ENCODE peak calls at places on chromosomes 13 and 19, in eight cellular contexts. T is HFFc6; X is Karpas-422; S is type B pancreatic cell; R is activated gamma-delta T cell treated with Interleukin-2 at 50 U/mL for 16 hours; F is spleen; E is AG20443; W is effector memory CD4-positive, alpha-beta T cell. V is an unnamed sample.
A peak's percentile ranks its signal among the peaks of the same experiment; 100 is the strongest.

GRCh38 chr19:17720487-17720839 is 1.2 kb downstream of the MAP1S start:
- DNase-seq in R (no peak), X (no peak), W (no peak), T (no peak), F (no peak), E (peak; percentile 13), S (no peak), V (no peak)

GRCh38 chr19:48169585-48169973 is 565 bp downstream of the LIG1 start:
- DNase-seq in R (peak; percentile 93), W (peak; percentile 83), E (peak; percentile 94), S (peak; percentile 88), T (peak; percentile 40), X (peak; percentile 92), F (peak; percentile 95), V (peak; percentile 65)

GRCh38 chr13:110559429-110559943 is 2.0 kb downstream of the RAB20 start:
- DNase-seq in F (peak; percentile 76), S (no peak), X (no peak), T (no peak), R (no peak), W (no peak), E (peak; percentile 71), V (no peak)

GRCh38 chr19:30565680-30566079 is 193.5 kb downstream of the ZNF536 start:
- DNase-seq in S (no peak), E (no peak), X (no peak), W (no peak), F (no peak), T (no peak), R (no peak), V (no peak)

GRCh38 chr13:99725644-99726043 is 224.4 kb downstream of the TM9SF2 start:
- DNase-seq in S (no peak), E (no peak), W (no peak), F (peak; percentile 54), R (no peak), T (no peak), X (no peak), V (no peak)

GRCh38 chr19:7509625-7510024 is 6.3 kb upstream of the ZNF358 start:
- DNase-seq in W (no peak), F (no peak), T (no peak), R (no peak), X (peak; percentile 56), E (no peak), S (no peak), V (peak; percentile 33)

GRCh38 chr19:27865927-27866777 is 1346.8 kb downstream of the UQCRFS1 start:
- DNase-seq in S (no peak), F (no peak), R (no peak), T (no peak), W (no peak), X (no peak), E (no peak), V (no peak)

GRCh38 chr13:107111248-107111647 is 543.3 kb upstream of the ARGLU1 start:
- DNase-seq in S (no peak), E (no peak), X (no peak), W (no peak), T (no peak), R (no peak), F (no peak), V (no peak)

GRCh38 chr13:112773601-112774447 is 84.0 kb downstream of the ATP11A start:
- DNase-seq in X (no peak), E (no peak), W (no peak), T (no peak), F (peak; percentile 56), S (no peak), R (no peak), V (no peak)

GRCh38 chr13:103188688-103189326 is 122.6 kb upstream of the SLC10A2 start:
- DNase-seq in R (no peak), S (no peak), F (no peak), X (peak; percentile 78), W (no peak), T (no peak), E (no peak), V (no peak)

GRCh38 chr13:94780421-94780820 is 68.1 kb upstream of the SOX21 start:
- DNase-seq in R (no peak), F (no peak), T (no peak), W (no peak), X (no peak), S (no peak), E (no peak), V (no peak)

GRCh38 chr13:50721664-50721976 is 121.9 kb downstream of the DLEU7 start:
- DNase-seq in E (no peak), X (no peak), F (no peak), T (no peak), R (no peak), W (no peak), S (no peak), V (no peak)

GRCh38 chr19:31140717-31141116 is 208.5 kb downstream of the TSHZ3 start:
- DNase-seq in W (no peak), X (no peak), R (no peak), T (peak; percentile 51), E (peak; percentile 50), F (no peak), S (no peak), V (no peak)

GRCh38 chr19:15992014-15992413 is 43.2 kb downstream of the OR10H4 start:
- DNase-seq in X (no peak), T (no peak), R (no peak), F (no peak), S (no peak), E (no peak), W (no peak), V (no peak)

GRCh38 chr13:75279834-75280369 is 202.1 kb downstream of the TBC1D4 start:
- DNase-seq in X (no peak), S (no peak), T (no peak), F (no peak), E (no peak), W (no peak), R (no peak), V (no peak)

GRCh38 chr19:5046339-5047039 is 77.6 kb downstream of the KDM4B start:
- DNase-seq in T (peak; percentile 45), W (no peak), F (peak; percentile 64), R (no peak), E (peak; percentile 87), S (no peak), X (peak; percentile 81), V (no peak)

GRCh38 chr19:47013041-47013517 is 6.6 kb upstream of the NPAS1 start:
- DNase-seq in R (peak; percentile 57), T (peak; percentile 65), W (peak; percentile 34), E (peak; percentile 91), X (peak; percentile 72), F (peak; percentile 91), S (peak; percentile 87), V (peak; percentile 87)

GRCh38 chr19:45526143-45526542 is 18.9 kb downstream of the VASP start:
- DNase-seq in R (no peak), X (no peak), T (peak; percentile 25), E (peak; percentile 78), S (no peak), W (no peak), F (no peak), V (no peak)

GRCh38 chr19:1561236-1561842 is 6.8 kb downstream of the MEX3D start:
- DNase-seq in F (no peak), X (no peak), R (no peak), T (no peak), E (no peak), S (no peak), W (no peak), V (no peak)

GRCh38 chr19:17328517-17329060 is 6.1 kb downstream of the ANO8 start:
- DNase-seq in F (no peak), R (no peak), X (no peak), T (no peak), W (peak; percentile 11), E (no peak), S (no peak), V (peak; percentile 28)

GRCh38 chr19:7602935-7603497 is 7.4 kb downstream of the CAMSAP3 start:
- DNase-seq in W (no peak), T (no peak), E (no peak), F (no peak), S (no peak), X (no peak), R (no peak), V (no peak)

GRCh38 chr13:33879044-33879596 is 61.2 kb downstream of the RFC3 start:
- DNase-seq in E (no peak), T (no peak), R (no peak), X (no peak), F (no peak), S (no peak), W (no peak), V (no peak)

GRCh38 chr19:18274776-18275356 is 614 bp upstream of the IQCN start:
- DNase-seq in S (no peak), X (no peak), R (no peak), W (no peak), T (peak; percentile 89), F (peak; percentile 83), E (peak; percentile 90), V (peak; percentile 80)